ENCODE peak calls at places on chromosomes 1 and 21, in eight cellular contexts. D is DMS79; W is stimulated activated CD8-positive, alpha-beta memory T cell treated with anti-CD3 and anti-CD28 coated beads, Interleukin-15, amount 100 ng/mL, for 1 hour; R is hypothalamus; U is stimulated activated CD4-positive, alpha-beta T cell treated with anti-CD3 and anti-CD28 coated beads, TNF-alpha, amount 100 ng/mL, for 24 hours; I is progenitor cell of endocrine pancreas; M is T-helper 17 cell; E is RKO. A is an unnamed sample.

GRCh38 chr1:210646258-210646616 is 317.5 kb downstream of the HHAT start:
- DNase-seq in I (no peak), U (no peak), D (no peak), E (no peak), W (no peak), M (no peak), R (no peak), A (no peak)

GRCh38 chr21:45938453-45938755 is 43.2 kb upstream of the COL6A1 start:
- DNase-seq in E (no peak), R (no peak), U (no peak), M (no peak), W (no peak), I (no peak), D (no peak), A (no peak)

GRCh38 chr1:114319480-114319879 is 165.8 kb upstream of the SYT6 start:
- DNase-seq in D (no peak), R (no peak), E (no peak), M (no peak), W (no peak), I (no peak), U (no peak), A (no peak)

GRCh38 chr1:207619833-207620572 is 24.9 kb upstream of the CR1L start:
- DNase-seq in W (no peak), I (no peak), D (no peak), E (peak; percentile 79), U (no peak), M (no peak), R (no peak), A (peak; percentile 25)

GRCh38 chr1:46757256-46757955 is 38.5 kb upstream of the EFCAB14 start:
- DNase-seq in E (no peak), W (no peak), I (no peak), D (peak; percentile 90), M (no peak), R (no peak), U (no peak), A (no peak)

GRCh38 chr1:231828182-231828920 is 201.8 kb downstream of the DISC1 start:
- DNase-seq in U (no peak), D (no peak), W (no peak), E (peak; percentile 87), M (no peak), R (no peak), I (no peak), A (no peak)

GRCh38 chr1:54604572-54605370 is 18.6 kb downstream of the FAM151A start:
- DNase-seq in R (no peak), D (no peak), I (no peak), U (no peak), W (no peak), M (no peak), E (no peak), A (no peak)

GRCh38 chr1:237527761-237528160 is 363.0 kb downstream of the ZP4 start:
- DNase-seq in E (peak; percentile 23), R (no peak), D (no peak), I (no peak), W (no peak), U (no peak), M (no peak), A (no peak)

GRCh38 chr1:32818804-32819541 is 1.5 kb downstream of the S100PBP start:
- DNase-seq in R (no peak), I (no peak), M (no peak), D (peak; percentile 25), W (no peak), U (no peak), E (no peak), A (no peak)

GRCh38 chr21:40671721-40672120 is 175.2 kb downstream of the DSCAM start:
- DNase-seq in U (no peak), D (no peak), W (no peak), E (no peak), I (no peak), M (no peak), R (no peak), A (no peak)

GRCh38 chr1:26145041-26145959 is 13.6 kb upstream of the FAM110D start:
- DNase-seq in U (peak; percentile 43), M (peak; percentile 59), I (peak; percentile 67), E (peak; percentile 83), D (peak; percentile 80), W (peak; percentile 53), R (peak; percentile 45), A (no peak)

GRCh38 chr1:168719306-168720111 is 9.5 kb downstream of the DPT start:
- DNase-seq in R (no peak), E (peak; percentile 45), M (no peak), D (no peak), U (no peak), W (no peak), I (no peak), A (no peak)

GRCh38 chr1:20233866-20234265 is 47.5 kb upstream of the PLA2G2C start:
- DNase-seq in D (no peak), R (peak; percentile 37), E (no peak), I (no peak), W (no peak), M (no peak), U (no peak), A (no peak)